ENCODE peak calls at places on chromosomes 16 and 17, in six cellular contexts. D, B, W, G, Z and E are unnamed samples.

GRCh38 chr16:72271841-72272240 is 99.9 kb upstream of the PMFBP1 start:
- DNase-seq in D (no peak), B (no peak), W (no peak), G (no peak), Z (no peak), E (no peak)

GRCh38 chr16:30357715-30358576 is 2.8 kb upstream of the CD2BP2 start:
- DNase-seq in D (no peak), B (no peak), W (no peak), G (no peak), Z (no peak), E (no peak)

GRCh38 chr17:49873466-49873865 is 25.6 kb upstream of the TAC4 start:
- DNase-seq in D (no peak), B (no peak), W (no peak), G (no peak), Z (no peak), E (no peak)

GRCh38 chr16:1613240-1613639 is 1.1 kb downstream of the CRAMP1 start:
- DNase-seq in D (no peak), B (no peak), W (no peak), G (no peak), Z (peak), E (peak)

GRCh38 chr16:4139968-4140367 is 23.7 kb upstream of the ADCY9 start:
- DNase-seq in D (no peak), B (no peak), W (no peak), G (no peak), Z (no peak), E (no peak)

GRCh38 chr17:57880086-57880456 is 30.2 kb upstream of the MRPS23 start:
- DNase-seq in D (no peak), B (no peak), W (no peak), G (no peak), Z (no peak), E (no peak)

GRCh38 chr17:2369551-2370210 is 31.2 kb downstream of the MNT start:
- DNase-seq in D (peak), B (no peak), W (no peak), G (peak), Z (no peak), E (no peak)

GRCh38 chr16:69077251-69077650 is 28.2 kb upstream of the HAS3 start:
- DNase-seq in D (no peak), B (no peak), W (no peak), G (no peak), Z (no peak), E (no peak)

GRCh38 chr16:57994778-57995177 is 5.7 kb downstream of the ZNF319 start:
- DNase-seq in D (peak), B (peak), W (peak), G (peak), Z (peak), E (peak)

GRCh38 chr16:75005697-75006096 is 6.9 kb downstream of the ZNRF1 start:
- DNase-seq in D (no peak), B (no peak), W (no peak), G (no peak), Z (no peak), E (no peak)

GRCh38 chr16:17784073-17784472 is 313.3 kb upstream of the XYLT1 start:
- DNase-seq in D (peak), B (peak), W (no peak), G (peak), Z (peak), E (no peak)

GRCh38 chr16:841455-842060 is 41.0 kb upstream of the GNG13 start:
- DNase-seq in D (no peak), B (no peak), W (no peak), G (no peak), Z (no peak), E (no peak)

GRCh38 chr17:43661699-43662431 is at the start of gene MEOX1:
- DNase-seq in D (peak), B (peak), W (no peak), G (no peak), Z (no peak), E (peak)

GRCh38 chr17:40497704-40498103 is 3.7 kb downstream of the TNS4 start:
- DNase-seq in D (peak), B (no peak), W (no peak), G (no peak), Z (no peak), E (no peak)

GRCh38 chr16:50252082-50252611 is 14.2 kb upstream of the ADCY7 start:
- DNase-seq in D (no peak), B (no peak), W (no peak), G (no peak), Z (no peak), E (no peak)

GRCh38 chr16:67926181-67926742 is 5.4 kb downstream of the CTRL start:
- DNase-seq in D (no peak), B (peak), W (no peak), G (no peak), Z (peak), E (no peak)

GRCh38 chr17:82593590-82594087 is 54.6 kb downstream of the WDR45B start:
- DNase-seq in D (peak), B (no peak), W (no peak), G (no peak), Z (no peak), E (no peak)

GRCh38 chr17:78294776-78295175 is 63.3 kb downstream of the TMEM235 start:
- DNase-seq in D (peak), B (peak), W (no peak), G (no peak), Z (peak), E (no peak)

DNA sequence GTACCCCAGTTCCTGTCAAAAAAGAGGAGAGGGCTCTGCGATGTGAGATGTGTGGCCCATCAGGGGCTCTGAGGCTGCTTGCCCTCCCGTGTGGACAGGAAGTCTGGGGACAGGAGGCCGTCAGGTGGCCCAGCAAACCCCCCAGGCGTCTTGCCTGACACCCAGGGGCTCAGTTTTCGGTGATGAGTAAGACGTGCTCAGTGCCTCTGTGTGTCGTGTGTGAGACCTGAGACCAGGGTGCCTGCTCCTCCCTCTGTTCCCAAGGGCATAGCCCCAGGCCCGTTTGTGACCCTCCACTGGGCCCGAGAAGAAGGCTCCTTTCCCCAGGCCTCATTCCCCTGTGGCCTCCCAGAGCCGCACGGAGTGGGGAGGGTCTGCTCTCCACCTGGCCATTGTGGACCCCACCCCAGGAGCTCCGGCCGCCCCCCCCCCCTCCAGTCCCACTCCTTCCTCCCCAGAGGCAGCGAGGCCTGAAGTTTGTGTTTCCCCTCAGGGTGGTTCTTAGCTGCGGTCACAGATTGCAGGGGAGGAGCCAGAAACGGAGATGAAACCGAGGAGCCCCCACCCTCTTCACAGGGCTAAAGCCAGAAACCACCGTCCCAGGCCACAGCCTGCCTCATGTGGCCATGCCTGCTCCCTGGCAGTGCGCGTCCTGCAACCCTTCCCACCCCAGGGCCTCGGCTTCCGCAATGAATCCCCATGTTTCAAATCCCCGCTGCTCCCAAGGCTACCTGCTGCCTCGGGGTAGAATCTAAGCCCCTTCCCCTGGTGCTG is 4.9 kb upstream of the ACTG1 start:
- DNase-seq in D (no peak), B (no peak), W (no peak), G (no peak), Z (peak), E (peak)
- TF ChIP-seq CTCF in D (no peak), B (no peak), W (no peak), G (no peak), Z (no peak), E (no peak)

GRCh38 chr17:8248751-8249607 is at the start of gene PFAS:
- DNase-seq in D (peak), B (peak), W (peak), G (peak), Z (peak), E (peak)
- TF ChIP-seq CTCF in D (no peak), B (no peak), W (no peak), G (no peak), Z (no peak), E (no peak)

GRCh38 chr17:9004132-9004960 is 17.0 kb upstream of the NTN1 start:
- DNase-seq in D (no peak), B (no peak), W (no peak), G (peak), Z (no peak), E (peak)
- TF ChIP-seq CTCF in D (no peak), B (no peak), W (no peak), G (no peak), Z (no peak), E (no peak)

DNA sequence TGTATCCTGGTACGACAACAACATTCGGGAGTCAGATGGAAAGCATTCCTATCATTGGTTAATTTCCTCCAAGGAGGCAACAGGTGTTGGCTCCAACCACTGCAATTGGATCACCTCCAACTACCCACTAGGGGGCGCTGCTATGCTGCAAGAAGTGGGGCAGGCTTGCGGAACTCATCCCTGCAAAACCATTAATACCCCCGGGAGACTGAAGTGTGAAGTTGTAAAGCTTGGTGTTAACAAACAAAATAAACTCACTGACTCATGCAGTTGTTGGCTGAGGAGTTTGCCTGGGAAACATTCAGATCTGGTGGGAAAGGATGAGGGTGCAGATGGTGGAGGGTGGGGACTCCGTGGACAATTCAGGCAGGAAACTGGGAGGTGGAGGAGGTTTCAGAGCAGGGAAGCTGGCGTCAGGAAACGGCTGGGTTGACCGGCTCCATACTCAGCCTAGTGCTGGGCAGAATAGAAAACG is 84.9 kb downstream of the HS3ST2 start:
- DNase-seq in D (peak), B (peak), W (peak), G (peak), Z (peak), E (peak)
- TF ChIP-seq CTCF in D (peak), B (peak), W (peak), G (peak), Z (peak), E (peak)

GRCh38 chr17:13346081-13346533 is 255.6 kb downstream of the HS3ST3A1 start:
- DNase-seq in D (peak), B (peak), W (no peak), G (no peak), Z (peak), E (no peak)
- TF ChIP-seq CTCF in D (peak), B (no peak), W (no peak), G (no peak), Z (no peak), E (no peak)

GRCh38 chr17:36657390-36657762 is 56.0 kb downstream of the MRM1 start:
- DNase-seq in D (no peak), B (no peak), W (no peak), G (no peak), Z (no peak), E (no peak)

GRCh38 chr17:36653374-36653773 is 52.0 kb downstream of the MRM1 start:
- DNase-seq in D (no peak), B (no peak), W (no peak), G (no peak), Z (no peak), E (no peak)

GRCh38 chr17:36661047-36661666 is 59.8 kb downstream of the MRM1 start:
- DNase-seq in D (no peak), B (no peak), W (no peak), G (no peak), Z (no peak), E (no peak)

GRCh38 chr17:36661688-36662087 is 60.3 kb downstream of the MRM1 start:
- DNase-seq in D (no peak), B (no peak), W (no peak), G (no peak), Z (no peak), E (no peak)

DNA sequence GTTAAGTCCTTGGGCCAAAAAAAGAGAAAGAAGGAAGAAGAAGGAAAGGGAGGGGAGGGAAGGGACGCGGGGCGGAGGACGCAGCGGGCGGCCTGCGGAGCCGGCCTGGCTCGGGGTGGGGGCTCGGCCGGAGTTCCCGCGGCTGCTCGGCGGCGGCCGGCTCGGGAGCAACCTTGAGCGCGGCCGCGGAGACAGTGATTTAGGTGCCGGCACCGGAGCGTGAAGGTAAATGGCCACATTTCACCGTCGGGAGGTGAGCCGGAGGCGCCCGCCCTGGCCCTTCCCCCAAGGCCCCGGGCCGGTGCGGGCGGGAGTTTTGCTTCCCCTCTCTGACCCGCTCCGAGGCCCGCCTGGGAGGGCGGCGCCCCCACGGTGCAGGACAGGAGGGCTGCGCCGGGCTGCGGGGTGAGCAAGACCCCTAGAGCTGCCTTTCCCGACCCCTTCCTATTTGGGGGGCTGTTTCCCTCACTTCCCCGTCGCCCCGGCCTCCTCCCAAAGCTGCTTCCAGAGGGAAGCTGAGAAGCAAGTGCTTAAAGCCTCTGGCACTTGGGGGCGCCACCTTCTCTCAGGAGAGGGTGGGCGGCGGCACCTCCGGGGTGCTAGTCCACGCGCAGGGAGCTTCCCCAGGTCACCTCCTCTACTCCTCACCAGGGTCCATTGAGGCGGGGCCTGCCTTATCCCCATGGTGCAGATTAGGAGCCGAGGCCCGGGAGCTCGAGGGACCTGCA is 56.5 kb downstream of the MRM1 start:
- DNase-seq in D (no peak), B (no peak), W (no peak), G (peak), Z (peak), E (no peak)
- TF ChIP-seq CTCF in D (peak), B (peak), W (no peak), G (no peak), Z (peak), E (peak)

GRCh38 chr16:55653106-55653505 is 2.7 kb upstream of the SLC6A2 start:
- DNase-seq in D (no peak), B (no peak), W (no peak), G (no peak), Z (no peak), E (no peak)

GRCh38 chr16:55655381-55655708 is 443 bp upstream of the SLC6A2 start:
- DNase-seq in D (no peak), B (no peak), W (no peak), G (no peak), Z (no peak), E (no peak)

GRCh38 chr16:55656695-55657092 is 906 bp downstream of the SLC6A2 start:
- DNase-seq in D (no peak), B (no peak), W (no peak), G (peak), Z (no peak), E (no peak)

GRCh38 chr16:55657616-55658015 is 1.8 kb downstream of the SLC6A2 start:
- DNase-seq in D (no peak), B (no peak), W (no peak), G (no peak), Z (no peak), E (no peak)

GRCh38 chr16:55655709-55656694 is at the start of gene SLC6A2:
- DNase-seq in D (no peak), B (no peak), W (no peak), G (peak), Z (no peak), E (peak)
- TF ChIP-seq CTCF in D (no peak), B (no peak), W (no peak), G (no peak), Z (no peak), E (no peak)